ENCODE peak calls at places on chromosomes 1 and 21, in four cellular contexts. R is iPS DF 6.9, M is cardiac muscle cell, N is breast epithelium. W is an unnamed sample. For H3K36me3, the result is how much of the 10 kb centered on the place peaks cover.

GRCh38 chr1:17630048-17630830 is 90.7 kb downstream of the ARHGEF10L start:
- DNase-seq in M (no peak), N (no peak), R (no peak), W (peak)

GRCh38 chr1:244296010-244296409 is 155.7 kb downstream of the ADSS2 start:
- DNase-seq in M (no peak), N (no peak), R (no peak), W (no peak)

GRCh38 chr1:80441664-80442063 is 1359.1 kb upstream of the ADGRL2 start:
- DNase-seq in M (peak), R (no peak), N (no peak), W (no peak)

GRCh38 chr1:2322593-2323295 is 68.6 kb downstream of the MORN1 start:
- DNase-seq in N (peak), M (no peak), R (no peak), W (no peak)

GRCh38 chr1:175188936-175189335 is 3.6 kb downstream of the KIAA0040 start:
- DNase-seq in N (no peak), R (no peak), M (no peak), W (no peak)

GRCh38 chr1:58573705-58574591 is 3.1 kb downstream of the TACSTD2 start:
- DNase-seq in M (no peak), R (no peak), N (no peak), W (no peak)

GRCh38 chr21:17491716-17492414 is 21.0 kb upstream of the CXADR start:
- DNase-seq in R (no peak), N (no peak), M (no peak), W (peak)

GRCh38 chr1:162335126-162335525 is 41.5 kb downstream of the SPATA46 start:
- DNase-seq in N (no peak), M (no peak), R (no peak), W (no peak)

GRCh38 chr1:7561331-7561921 is 209.7 kb upstream of the VAMP3 start:
- DNase-seq in N (no peak), M (peak), R (peak), W (peak)

GRCh38 chr1:155794605-155795265 is 62.3 kb downstream of the GON4L start:
- DNase-seq in M (no peak), N (no peak), R (no peak), W (peak)

GRCh38 chr1:110783292-110783918 is 89.5 kb upstream of the CD53 start:
- DNase-seq in N (peak), M (peak), R (peak), W (peak)

GRCh38 chr1:40563266-40563665 is 31.8 kb downstream of the ZNF684 start:
- DNase-seq in R (no peak), M (no peak), N (no peak), W (no peak)

GRCh38 chr1:27624467-27625233 is 10.3 kb downstream of the FGR start:
- DNase-seq in M (no peak), N (no peak), R (no peak), W (no peak)

GRCh38 chr1:192311281-192311680 is 5.5 kb upstream of the RGS21 start:
- DNase-seq in N (no peak), M (peak), R (no peak), W (no peak)

GRCh38 chr21:46161800-46162592 is 6.6 kb upstream of the FTCD start:
- DNase-seq in R (no peak), N (no peak), M (no peak), W (no peak)

GRCh38 chr21:42761776-42762335 is 108.4 kb downstream of the PDE9A start:
- DNase-seq in N (no peak), M (no peak), R (no peak), W (no peak)
- H3K36me3 ChIP-seq in N (under half), M (under half), R (under half), W (under half)

DNA sequence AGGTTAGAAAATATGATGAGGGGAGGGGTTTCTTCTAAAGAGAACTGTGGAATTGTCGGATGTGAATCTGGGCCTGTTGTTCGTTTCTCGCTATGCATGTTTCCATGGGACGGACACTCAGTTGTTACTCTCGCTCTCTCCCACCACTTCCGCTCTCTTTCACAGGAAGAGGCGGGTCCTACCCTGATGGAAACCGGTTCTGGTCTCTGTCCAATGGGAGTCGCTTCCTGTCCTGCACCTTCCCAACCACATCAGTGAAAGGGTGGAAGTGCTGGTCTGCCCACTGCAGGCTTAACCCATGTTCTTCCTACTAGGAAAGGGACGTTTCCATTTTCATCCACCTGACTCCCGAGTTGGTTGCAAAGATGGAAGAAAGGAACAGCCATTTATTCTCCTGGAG is 119.4 kb downstream of the KCNJ15 start:
- DNase-seq in M (no peak), R (no peak), N (no peak), W (no peak)
- H3K4me3 ChIP-seq in M (no peak), R (no peak), N (no peak), W (no peak)

GRCh38 chr1:53313556-53313955 is 14.3 kb downstream of the LRP8 start:
- DNase-seq in M (no peak), N (no peak), R (no peak), W (no peak)
- H3K36me3 ChIP-seq in M (under half), N (under half), R (under half), W (under half)

DNA sequence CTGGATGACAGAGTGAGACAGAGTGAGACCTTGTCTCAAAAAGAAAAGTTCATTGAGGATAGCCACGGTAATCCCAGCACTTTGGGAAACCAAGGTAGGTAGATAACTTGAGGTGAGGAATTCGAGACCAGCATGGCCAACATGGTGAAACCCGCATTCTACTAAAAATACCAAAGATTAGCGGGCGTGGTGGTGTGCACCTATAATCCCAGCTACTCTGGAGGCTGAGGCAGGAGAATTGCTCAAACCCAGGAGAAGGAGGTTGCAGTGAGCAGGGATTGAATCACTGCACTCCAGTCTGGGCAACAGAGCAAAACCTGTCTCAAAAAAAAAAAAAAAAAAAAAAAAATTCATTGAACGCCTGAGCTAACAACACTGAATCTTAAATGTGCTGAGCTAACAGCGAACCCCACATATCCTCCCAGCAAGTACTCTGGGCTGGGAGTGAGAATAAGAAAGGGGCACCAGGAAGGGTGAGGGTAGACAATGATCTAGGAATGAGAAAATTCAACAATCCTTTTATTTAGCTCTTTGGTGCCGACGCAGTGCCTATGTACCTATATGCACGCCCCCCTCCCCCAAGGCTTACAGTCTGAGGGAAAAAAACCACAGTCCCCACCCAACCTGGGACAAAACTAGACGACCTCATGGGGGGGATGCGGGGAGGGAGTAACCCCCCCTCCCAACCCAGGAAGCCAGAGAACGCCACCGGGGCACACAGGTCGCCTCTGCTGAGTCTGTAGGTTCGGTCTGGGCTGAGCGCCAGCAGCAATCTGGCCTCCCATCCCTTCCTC is 1.4 kb upstream of the CACNA1S start:
- DNase-seq in M (no peak), R (no peak), N (no peak), W (no peak)
- H3K4me3 ChIP-seq in M (no peak), R (no peak), N (peak), W (peak)

DNA sequence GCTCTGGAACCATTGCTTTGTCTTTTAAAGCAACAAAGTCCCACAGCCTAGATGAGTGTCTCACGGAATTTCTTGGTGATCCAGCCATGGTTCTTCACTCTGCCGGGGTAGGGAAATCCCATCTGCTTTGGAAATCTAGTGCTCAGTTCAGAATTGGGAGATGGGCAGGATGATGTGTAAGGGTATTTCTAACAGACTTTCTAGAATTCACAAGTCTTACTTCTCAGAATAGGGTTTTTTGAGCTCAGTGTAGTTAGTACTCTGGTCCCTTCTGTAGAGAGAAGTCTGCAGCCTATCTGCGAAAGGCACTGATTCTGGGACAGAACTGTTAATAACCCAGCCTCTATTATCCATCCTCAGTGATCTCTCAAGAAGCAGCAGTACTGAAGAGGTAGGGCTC is 25.3 kb downstream of the GABPA start:
- DNase-seq in N (no peak), M (no peak), R (no peak), W (no peak)
- H3K36me3 ChIP-seq in N (under half), M (half or more), R (under half), W (under half)

GRCh38 chr1:234486858-234487830 is 8.2 kb upstream of the TARBP1 start:
- DNase-seq in N (peak), R (no peak), M (peak), W (peak)
- H3K4me3 ChIP-seq in N (no peak), R (no peak), M (no peak), W (no peak)

GRCh38 chr21:42862774-42863503 is 16.4 kb downstream of the WDR4 start:
- DNase-seq in N (no peak), M (no peak), R (no peak), W (no peak)

GRCh38 chr21:42861311-42862122 is 17.8 kb downstream of the WDR4 start:
- DNase-seq in N (no peak), R (no peak), M (no peak), W (no peak)

GRCh38 chr21:42860345-42860744 is 19.0 kb downstream of the WDR4 start:
- DNase-seq in R (no peak), M (no peak), N (no peak), W (no peak)

GRCh38 chr21:42863504-42863870 is 15.9 kb downstream of the WDR4 start:
- DNase-seq in R (no peak), N (no peak), M (no peak), W (no peak)

DNA sequence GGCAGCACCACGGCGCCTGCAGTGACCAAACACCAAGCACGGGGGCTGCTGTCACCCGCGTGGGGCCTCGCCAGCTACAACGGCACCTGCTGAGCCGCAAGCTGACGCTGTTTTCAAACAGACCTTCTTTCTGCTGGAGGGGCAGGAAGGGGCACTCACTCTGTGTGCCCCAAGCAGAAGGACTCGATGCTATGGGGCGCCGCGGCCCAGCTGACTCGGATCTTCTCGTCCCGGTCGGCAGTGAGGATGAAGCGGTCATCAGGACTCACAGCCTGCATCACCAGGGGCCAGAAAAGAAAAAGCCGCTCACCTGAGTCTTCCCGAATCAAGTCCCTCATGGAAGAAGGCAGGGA is 17.2 kb downstream of the WDR4 start:
- DNase-seq in M (no peak), N (no peak), R (no peak), W (no peak)
- H3K36me3 ChIP-seq in M (under half), N (under half), R (under half), W (half or more)

DNA sequence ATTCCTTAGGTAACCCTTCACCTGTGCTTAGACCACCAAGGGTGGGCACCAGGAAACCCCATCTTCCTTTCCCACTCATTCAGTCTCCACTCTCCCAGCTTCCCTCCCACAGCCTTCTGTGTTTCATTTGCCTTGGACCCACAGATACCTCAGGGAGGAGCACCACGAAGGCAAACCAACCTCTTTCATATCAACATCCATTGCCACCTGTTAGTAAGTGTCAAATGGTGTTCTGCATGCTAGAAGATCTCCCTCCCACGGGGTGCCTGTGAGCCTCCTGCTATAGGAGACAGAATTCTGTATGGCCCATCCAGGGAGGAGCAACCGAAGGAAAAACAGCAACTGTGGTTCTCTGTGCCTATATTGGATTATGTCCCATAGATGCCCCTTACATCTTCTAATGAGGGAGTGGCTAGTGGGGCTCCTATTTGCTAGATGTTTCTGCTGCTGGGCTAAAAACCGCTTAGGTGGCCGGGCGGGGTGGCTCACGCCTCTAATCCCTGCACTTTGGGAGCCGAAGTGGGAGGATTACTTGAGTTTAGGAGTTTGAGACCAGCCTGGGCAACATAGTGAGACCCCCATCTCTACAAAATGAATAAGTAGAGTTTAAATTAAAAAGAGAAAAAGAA is 25.6 kb upstream of the SCCPDH start:
- DNase-seq in M (no peak), N (no peak), R (no peak), W (no peak)
- H3K4me3 ChIP-seq in M (no peak), N (peak), R (no peak), W (peak)

DNA sequence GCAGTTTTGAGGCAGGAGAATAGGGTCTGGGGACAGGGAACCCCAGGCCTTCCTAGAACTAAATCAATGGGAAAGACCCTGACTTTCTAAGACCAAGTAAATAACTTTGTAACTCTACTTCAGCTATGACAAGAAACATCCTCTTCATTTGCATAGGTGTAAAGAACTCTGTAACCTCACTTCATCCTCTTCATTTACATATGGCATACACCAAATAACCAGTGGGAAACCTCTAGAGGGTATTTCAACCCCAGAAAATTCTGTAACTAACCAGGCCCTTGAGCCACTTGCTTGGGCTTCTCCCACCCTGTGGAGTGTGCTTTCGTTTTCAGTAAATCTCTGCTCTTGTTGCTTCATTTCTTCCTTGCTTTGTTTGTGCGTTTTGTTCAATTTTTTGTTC is 495.6 kb downstream of the SIPA1L2 start:
- DNase-seq in M (no peak), N (no peak), R (no peak), W (no peak)
- H3K36me3 ChIP-seq in M (under half), N (under half), R (under half), W (under half)

DNA sequence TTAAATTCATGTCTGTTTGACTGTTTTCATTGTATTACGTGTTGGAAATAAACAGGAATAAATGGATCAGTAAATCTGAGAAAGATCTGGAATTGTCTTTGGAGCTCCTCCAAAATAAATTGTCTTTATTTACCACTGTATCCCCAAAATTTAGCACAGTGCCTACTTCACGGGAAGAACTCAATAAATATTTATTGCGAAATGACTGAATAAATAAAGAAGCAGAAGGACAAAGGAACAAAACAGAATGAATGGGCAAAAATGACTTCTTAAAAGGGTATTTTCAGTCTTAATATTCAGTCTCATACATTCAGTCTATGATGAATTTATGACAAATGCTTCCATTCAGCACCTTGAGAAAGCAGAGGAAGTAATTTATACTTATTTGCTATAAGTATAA is 19.3 kb upstream of the PRKAA2 start:
- DNase-seq in R (no peak), N (no peak), M (no peak), W (no peak)
- H3K4me3 ChIP-seq in R (no peak), N (no peak), M (no peak), W (no peak)

W was measured in MG63.